ENCODE peak calls at places on chromosomes 5 and 9, in four cellular contexts. One of them, this sample, is unnamed.

GRCh38 chr9:34125681-34126206 is 754 bp downstream of the DCAF12 start:
- DNase-seq in H1: no peak
- DNase-seq in K562: peak
- DNase-seq in GM12878: no peak
- DNase-seq in this sample: peak

GRCh38 chr5:127002390-127002789 is 28.0 kb downstream of the MARCHF3 start:
- DNase-seq in H1: no peak
- DNase-seq in K562: no peak
- DNase-seq in GM12878: no peak
- DNase-seq in this sample: peak

GRCh38 chr5:143372187-143372829 is 31.2 kb downstream of the NR3C1 start:
- DNase-seq in H1: no peak
- DNase-seq in K562: no peak
- DNase-seq in GM12878: no peak
- DNase-seq in this sample: no peak

GRCh38 chr5:4233671-4234070 is 638.0 kb downstream of the IRX1 start:
- DNase-seq in H1: peak
- DNase-seq in K562: no peak
- DNase-seq in GM12878: no peak
- DNase-seq in this sample: no peak

GRCh38 chr5:113606298-113607134 is 93.0 kb downstream of the YTHDC2 start:
- DNase-seq in H1: peak
- DNase-seq in K562: peak
- DNase-seq in GM12878: peak
- DNase-seq in this sample: peak

GRCh38 chr5:3179220-3179619 is 416.4 kb upstream of the IRX1 start:
- DNase-seq in H1: no peak
- DNase-seq in K562: no peak
- DNase-seq in GM12878: no peak
- DNase-seq in this sample: no peak

GRCh38 chr5:67160985-67161384 is 35.6 kb downstream of the CD180 start:
- DNase-seq in H1: no peak
- DNase-seq in K562: no peak
- DNase-seq in GM12878: no peak
- DNase-seq in this sample: no peak

GRCh38 chr5:178069909-178070308 is 43.4 kb upstream of the N4BP3 start:
- DNase-seq in H1: no peak
- DNase-seq in K562: peak
- DNase-seq in GM12878: no peak
- DNase-seq in this sample: peak

GRCh38 chr5:64603676-64604075 is 86.6 kb upstream of the SHISAL2B start:
- DNase-seq in H1: no peak
- DNase-seq in K562: no peak
- DNase-seq in GM12878: no peak
- DNase-seq in this sample: no peak

GRCh38 chr5:80204808-80205614 is 50.8 kb downstream of the SERINC5 start:
- DNase-seq in H1: no peak
- DNase-seq in K562: peak
- DNase-seq in GM12878: no peak
- DNase-seq in this sample: peak

GRCh38 chr5:93240228-93240834 is 340.7 kb downstream of the NR2F1-AS1 start:
- DNase-seq in H1: no peak
- DNase-seq in K562: no peak
- DNase-seq in GM12878: no peak
- DNase-seq in this sample: no peak

GRCh38 chr5:132883261-132883834 is 9.9 kb downstream of the LEAP2 start:
- DNase-seq in H1: no peak
- DNase-seq in K562: peak
- DNase-seq in GM12878: no peak
- DNase-seq in this sample: peak

GRCh38 chr9:34380034-34380510 is 3.4 kb upstream of the MYORG start:
- DNase-seq in H1: no peak
- DNase-seq in K562: no peak
- DNase-seq in GM12878: no peak
- DNase-seq in this sample: no peak

GRCh38 chr5:158431369-158432029 is 572.6 kb upstream of the CLINT1 start:
- DNase-seq in H1: no peak
- DNase-seq in K562: no peak
- DNase-seq in GM12878: no peak
- DNase-seq in this sample: no peak

GRCh38 chr5:178165585-178165984 is 11.9 kb upstream of the NHP2 start:
- DNase-seq in H1: no peak
- DNase-seq in K562: no peak
- DNase-seq in GM12878: no peak
- DNase-seq in this sample: no peak

GRCh38 chr9:97923529-97924108 is 1.3 kb upstream of the TRMO start:
- DNase-seq in H1: no peak
- DNase-seq in K562: peak
- DNase-seq in GM12878: peak
- DNase-seq in this sample: peak

GRCh38 chr5:66864240-66864884 is 268.2 kb downstream of the MAST4 start:
- DNase-seq in H1: no peak
- DNase-seq in K562: peak
- DNase-seq in GM12878: no peak
- DNase-seq in this sample: peak

GRCh38 chr5:502325-503079 is 21.7 kb downstream of the SLC9A3 start:
- DNase-seq in H1: no peak
- DNase-seq in K562: no peak
- DNase-seq in GM12878: no peak
- DNase-seq in this sample: no peak

GRCh38 chr9:99352786-99353185 is 130.7 kb downstream of the SEC61B start:
- DNase-seq in H1: no peak
- DNase-seq in K562: no peak
- DNase-seq in GM12878: no peak
- DNase-seq in this sample: no peak

GRCh38 chr5:62596096-62596495 is 17.5 kb downstream of the LRRC70 start:
- DNase-seq in H1: no peak
- DNase-seq in K562: no peak
- DNase-seq in GM12878: no peak
- DNase-seq in this sample: no peak

GRCh38 chr5:150153957-150154617 is 1.6 kb downstream of the PDGFRB start:
- DNase-seq in H1: no peak
- DNase-seq in K562: no peak
- DNase-seq in GM12878: no peak
- DNase-seq in this sample: peak

DNA sequence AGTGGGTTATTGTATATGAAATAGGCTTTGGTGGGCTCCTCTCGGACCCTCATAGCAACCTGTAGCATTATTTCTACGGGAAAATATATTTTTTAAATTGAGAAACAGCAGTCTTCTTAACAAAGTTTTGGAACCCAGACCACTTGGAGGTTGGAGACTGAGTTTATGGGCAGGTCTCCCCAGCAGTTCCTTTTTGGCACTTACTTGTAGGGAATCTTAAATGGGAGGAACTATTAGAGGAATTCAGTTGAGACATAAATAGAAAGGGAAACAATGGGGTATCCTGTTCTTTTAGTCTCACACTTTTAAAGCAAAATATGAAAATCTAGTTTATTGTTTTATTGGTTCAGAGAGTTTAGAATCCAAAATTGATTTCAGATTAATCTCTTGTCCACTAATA is 111.5 kb downstream of the TRIO start:
- DNase-seq in H1: no peak
- DNase-seq in K562: no peak
- DNase-seq in GM12878: no peak
- DNase-seq in this sample: no peak
- TF ChIP-seq SIN3A in H1: no peak
- TF ChIP-seq SIN3A in K562: no peak
- TF ChIP-seq SIN3A in GM12878: no peak
- TF ChIP-seq SIN3A in this sample: no peak

GRCh38 chr5:111585946-111586345 is 73.6 kb upstream of the STARD4 start:
- DNase-seq in H1: no peak
- DNase-seq in K562: no peak
- DNase-seq in GM12878: no peak
- DNase-seq in this sample: no peak

GRCh38 chr5:111585291-111585690 is 73.0 kb upstream of the STARD4 start:
- DNase-seq in H1: no peak
- DNase-seq in K562: no peak
- DNase-seq in GM12878: no peak
- DNase-seq in this sample: no peak

GRCh38 chr5:111582962-111583669 is 70.8 kb upstream of the STARD4 start:
- DNase-seq in H1: no peak
- DNase-seq in K562: no peak
- DNase-seq in GM12878: no peak
- DNase-seq in this sample: no peak

GRCh38 chr5:111584651-111585050 is 72.3 kb upstream of the STARD4 start:
- DNase-seq in H1: no peak
- DNase-seq in K562: peak
- DNase-seq in GM12878: no peak
- DNase-seq in this sample: no peak

DNA sequence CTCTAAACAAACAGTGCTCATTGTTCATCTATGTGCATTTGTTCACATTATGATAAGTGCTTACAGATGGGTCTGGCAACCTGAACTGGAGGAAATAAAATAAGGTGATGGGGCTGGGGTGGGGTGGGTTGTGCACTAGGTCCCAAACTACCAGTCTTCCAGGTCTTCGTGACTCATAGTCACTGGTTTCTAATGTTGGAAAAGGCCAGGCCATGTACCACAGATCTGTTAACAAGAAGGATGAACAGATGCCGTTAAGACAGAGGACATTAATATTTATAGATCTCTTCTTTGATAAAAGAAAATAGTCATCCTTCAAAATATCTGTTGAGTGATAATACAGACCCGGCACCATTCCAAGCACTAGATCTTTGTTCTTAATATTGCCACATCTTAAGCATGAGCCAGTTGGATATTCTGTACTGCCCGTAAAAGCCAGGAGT is 71.4 kb upstream of the STARD4 start:
- DNase-seq in H1: no peak
- DNase-seq in K562: no peak
- DNase-seq in GM12878: no peak
- DNase-seq in this sample: no peak
- TF ChIP-seq CBX5 in H1: no peak
- TF ChIP-seq CBX5 in K562: no peak
- TF ChIP-seq CBX5 in GM12878: no peak
- TF ChIP-seq CBX5 in this sample: no peak

GRCh38 chr9:32906213-32906612 is 95.2 kb downstream of the APTX start:
- DNase-seq in H1: no peak
- DNase-seq in K562: no peak
- DNase-seq in GM12878: peak
- DNase-seq in this sample: no peak
- TF ChIP-seq SIN3A in H1: no peak
- TF ChIP-seq SIN3A in K562: no peak
- TF ChIP-seq SIN3A in GM12878: no peak
- TF ChIP-seq SIN3A in this sample: no peak

DNA sequence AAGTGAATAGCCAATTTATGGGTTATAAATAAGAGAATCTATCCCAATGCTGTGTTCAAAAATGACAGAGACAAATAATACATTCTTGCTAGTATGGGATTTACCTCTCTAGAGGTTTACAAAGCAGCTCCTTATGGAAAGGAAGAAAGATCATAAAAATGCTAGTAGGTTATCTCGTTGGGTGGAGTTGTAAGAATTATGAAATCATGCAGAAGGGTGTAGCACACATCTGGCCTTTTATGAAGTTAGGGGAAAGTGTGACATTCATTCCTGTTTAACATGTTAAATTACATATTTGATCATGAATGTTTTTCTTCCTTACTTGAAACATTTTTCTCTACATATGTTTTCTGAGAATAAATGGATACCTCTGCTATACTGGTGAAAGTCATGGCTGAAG is 414.1 kb downstream of the SH3GL2 start:
- DNase-seq in H1: no peak
- DNase-seq in K562: no peak
- DNase-seq in GM12878: no peak
- DNase-seq in this sample: no peak
- TF ChIP-seq CBX5 in H1: no peak
- TF ChIP-seq CBX5 in K562: no peak
- TF ChIP-seq CBX5 in GM12878: no peak
- TF ChIP-seq CBX5 in this sample: no peak

DNA sequence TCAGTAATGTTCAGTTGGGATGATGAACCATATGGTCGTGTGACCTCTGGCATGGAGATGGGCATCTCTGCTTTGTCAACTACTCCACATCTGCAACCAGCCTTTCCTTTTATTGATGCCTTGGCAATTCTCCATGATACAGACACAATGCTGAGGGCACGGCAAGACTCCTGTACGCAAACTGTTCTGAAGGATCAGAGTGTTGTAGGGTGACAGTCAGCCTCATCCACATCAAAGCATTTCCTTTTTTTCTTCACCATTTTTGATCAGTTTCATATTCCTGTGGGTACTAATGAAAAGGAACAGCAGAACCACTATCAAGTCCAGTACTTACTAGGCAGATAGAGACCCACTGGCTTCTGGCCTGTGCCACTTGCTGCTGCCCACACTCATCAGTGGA is 181.6 kb downstream of the PALM2AKAP2 start:
- DNase-seq in H1: no peak
- DNase-seq in K562: no peak
- DNase-seq in GM12878: no peak
- DNase-seq in this sample: no peak
- TF ChIP-seq SIN3A in H1: no peak
- TF ChIP-seq SIN3A in K562: no peak
- TF ChIP-seq SIN3A in GM12878: no peak
- TF ChIP-seq SIN3A in this sample: no peak

DNA sequence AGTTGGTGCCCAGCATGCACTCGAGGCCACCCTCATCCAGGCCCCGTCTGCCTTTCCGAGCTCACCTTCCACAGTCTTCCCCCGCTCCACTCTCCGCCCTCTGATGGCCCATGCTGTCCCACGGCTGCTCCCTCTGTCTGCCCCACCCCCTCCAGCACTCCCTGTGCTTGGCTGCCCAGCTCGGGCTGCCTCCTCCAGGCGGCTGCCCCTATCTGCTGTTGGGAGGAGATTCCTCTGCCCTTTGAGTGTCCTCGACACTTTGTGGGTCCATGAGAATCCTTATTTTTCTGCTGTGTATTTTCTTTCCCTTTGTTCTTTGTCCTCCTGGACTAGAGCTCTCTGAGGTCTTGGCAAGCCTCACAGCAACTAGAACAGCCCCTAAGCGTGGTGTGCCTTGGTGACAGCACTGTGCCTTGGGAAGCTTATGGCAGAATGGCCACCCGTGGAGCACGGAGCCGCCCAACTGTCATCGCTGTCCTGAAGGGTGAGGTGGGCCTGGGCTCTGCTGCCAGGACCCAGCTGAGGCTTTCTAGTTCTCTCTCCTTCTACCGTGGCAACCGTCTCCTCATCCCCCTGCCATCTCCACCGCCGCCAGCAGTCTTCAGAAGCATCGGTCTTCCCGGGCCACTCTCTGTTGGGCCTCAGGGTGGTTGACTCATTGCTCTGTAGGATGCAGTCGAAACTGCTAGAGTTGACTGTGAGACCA is 5.2 kb downstream of the NTMT1 start:
- DNase-seq in H1: no peak
- DNase-seq in K562: no peak
- DNase-seq in GM12878: no peak
- DNase-seq in this sample: no peak
- TF ChIP-seq CBX5 in H1: no peak
- TF ChIP-seq CBX5 in K562: no peak
- TF ChIP-seq CBX5 in GM12878: no peak
- TF ChIP-seq CBX5 in this sample: no peak

DNA sequence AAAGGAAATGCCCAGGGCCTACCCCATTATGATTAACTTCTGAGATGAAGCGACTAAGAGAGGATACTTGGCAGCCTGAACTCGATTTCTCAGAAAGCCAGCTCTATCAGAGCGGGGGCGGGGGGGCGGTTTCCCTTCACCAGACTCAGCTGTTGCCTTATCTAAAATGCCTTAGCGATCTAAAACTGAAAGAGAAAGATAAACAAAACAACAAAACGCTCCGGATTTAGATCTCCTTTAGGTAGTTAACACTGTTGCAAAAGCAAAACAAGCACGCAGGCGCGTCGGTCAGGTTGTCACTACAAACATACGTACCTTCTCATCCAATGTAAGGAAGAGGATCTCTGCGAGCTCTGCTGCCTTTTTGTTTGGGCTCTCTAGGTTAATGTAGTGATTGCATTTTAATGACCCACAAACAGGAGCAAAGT is 1.1 kb downstream of the EPB41L4A start:
- DNase-seq in H1: no peak
- DNase-seq in K562: peak
- DNase-seq in GM12878: peak
- DNase-seq in this sample: no peak
- TF ChIP-seq SIN3A in H1: no peak
- TF ChIP-seq SIN3A in K562: no peak
- TF ChIP-seq SIN3A in GM12878: no peak
- TF ChIP-seq SIN3A in this sample: no peak